ENCODE peak calls at places on chromosomes 11 and 22, in ten cellular contexts. E, B, I, P, G, D, X, N, W and M are unnamed samples.

GRCh38 chr11:2885676-2886081 is at the start of gene CDKN1C:
- DNase-seq in E (peak; percentile 65), B (peak; percentile 75), I (peak; percentile 84), P (peak; percentile 91), G (peak; percentile 62), D (peak; percentile 76), X (peak; percentile 87), N (peak; percentile 92), W (peak; percentile 26), M (peak; percentile 90)

GRCh38 chr11:86738615-86739014 is 61.7 kb upstream of the PRSS23 start:
- DNase-seq in E (no peak), B (no peak), I (no peak), P (no peak), G (no peak), D (no peak), X (no peak), N (no peak), W (no peak), M (no peak)

GRCh38 chr11:41201156-41201555 is 258.3 kb downstream of the LRRC4C start:
- DNase-seq in E (peak; percentile 1), B (no peak), I (peak; percentile 6), P (no peak), G (no peak), D (peak; percentile 59), X (peak; percentile 49), N (peak; percentile 36), W (peak; percentile 28), M (no peak)

GRCh38 chr22:38138961-38139360 is 28.5 kb upstream of the BAIAP2L2 start:
- DNase-seq in E (no peak), B (no peak), I (no peak), P (peak; percentile 4), G (no peak), D (no peak), X (no peak), N (no peak), W (no peak), M (no peak)

GRCh38 chr11:33893711-33894401 is 2.0 kb upstream of the LMO2 start:
- DNase-seq in E (no peak), B (no peak), I (no peak), P (no peak), G (no peak), D (peak; percentile 91), X (no peak), N (no peak), W (no peak), M (no peak)

GRCh38 chr22:30116362-30117117 is 36.3 kb downstream of the HORMAD2 start:
- DNase-seq in E (peak; percentile 6), B (no peak), I (no peak), P (no peak), G (peak; percentile 36), D (no peak), X (no peak), N (no peak), W (peak; percentile 58), M (no peak)

GRCh38 chr11:84089072-84090057 is 803.2 kb upstream of the CCDC90B start:
- DNase-seq in E (no peak), B (peak; percentile 10), I (no peak), P (no peak), G (no peak), D (no peak), X (peak; percentile 92), N (no peak), W (no peak), M (no peak)

GRCh38 chr11:63535734-63536133 is 874 bp upstream of the PLAAT4 start:
- DNase-seq in E (no peak), B (no peak), I (no peak), P (no peak), G (no peak), D (peak; percentile 50), X (no peak), N (no peak), W (no peak), M (no peak)

GRCh38 chr11:77345621-77346020 is 44.1 kb upstream of the GDPD4 start:
- DNase-seq in E (no peak), B (no peak), I (no peak), P (no peak), G (peak; percentile 54), D (no peak), X (no peak), N (no peak), W (no peak), M (no peak)

GRCh38 chr11:66867425-66868040 is 10.7 kb downstream of the LRFN4 start:
- DNase-seq in E (no peak), B (no peak), I (no peak), P (no peak), G (no peak), D (no peak), X (no peak), N (no peak), W (no peak), M (no peak)

GRCh38 chr11:31816467-31817053 is 5.4 kb upstream of the PAX6 start:
- DNase-seq in E (no peak), B (no peak), I (peak; percentile 55), P (peak; percentile 49), G (no peak), D (no peak), X (no peak), N (no peak), W (no peak), M (no peak)

GRCh38 chr11:117443269-117444186 is 115.9 kb downstream of the CEP164 start:
- DNase-seq in E (no peak), B (peak; percentile 36), I (peak; percentile 72), P (peak; percentile 65), G (no peak), D (peak; percentile 35), X (peak; percentile 38), N (peak; percentile 92), W (no peak), M (peak; percentile 36)

GRCh38 chr11:44619931-44620725 is 54.7 kb downstream of the CD82 start:
- DNase-seq in E (no peak), B (no peak), I (no peak), P (no peak), G (no peak), D (no peak), X (no peak), N (no peak), W (no peak), M (peak; percentile 12)

GRCh38 chr22:38832005-38832978 is 11.5 kb downstream of the NPTXR start:
- DNase-seq in E (no peak), B (no peak), I (no peak), P (no peak), G (no peak), D (no peak), X (peak; percentile 88), N (no peak), W (no peak), M (peak; percentile 64)

GRCh38 chr22:30238661-30239420 is 7.7 kb downstream of the LIF start:
- DNase-seq in E (no peak), B (no peak), I (no peak), P (peak; percentile 68), G (peak; percentile 86), D (no peak), X (no peak), N (peak; percentile 72), W (no peak), M (peak; percentile 76)

GRCh38 chr11:117107701-117108590 is 9.7 kb upstream of the SIK3 start:
- DNase-seq in E (no peak), B (no peak), I (no peak), P (no peak), G (no peak), D (no peak), X (no peak), N (no peak), W (no peak), M (no peak)

GRCh38 chr11:43975631-43976030 is 33.2 kb downstream of the C11orf96 start:
- DNase-seq in E (no peak), B (no peak), I (no peak), P (no peak), G (peak; percentile 19), D (no peak), X (no peak), N (no peak), W (no peak), M (no peak)

GRCh38 chr11:1825039-1825740 is 9.6 kb upstream of the SYT8 start:
- DNase-seq in E (no peak), B (no peak), I (peak; percentile 62), P (peak; percentile 77), G (no peak), D (peak; percentile 58), X (no peak), N (peak; percentile 99), W (no peak), M (peak; percentile 68)

GRCh38 chr11:2744166-2744565 is 44.4 kb upstream of the KCNQ1OT1 start:
- DNase-seq in E (no peak), B (no peak), I (no peak), P (peak; percentile 9), G (no peak), D (no peak), X (no peak), N (no peak), W (no peak), M (no peak)

GRCh38 chr22:44412136-44412731 is 85.8 kb downstream of the RTL6 start:
- DNase-seq in E (no peak), B (no peak), I (no peak), P (peak; percentile 10), G (no peak), D (no peak), X (no peak), N (no peak), W (no peak), M (peak; percentile 67)

GRCh38 chr22:33299245-33299956 is 241.2 kb upstream of the SYN3 start:
- DNase-seq in E (no peak), B (no peak), I (no peak), P (no peak), G (no peak), D (peak; percentile 94), X (no peak), N (no peak), W (peak; percentile 76), M (no peak)

GRCh38 chr22:23058481-23059336 is 11.6 kb upstream of the GNAZ start:
- DNase-seq in E (no peak), B (no peak), I (no peak), P (no peak), G (no peak), D (no peak), X (no peak), N (no peak), W (no peak), M (peak; percentile 13)

GRCh38 chr22:41681616-41682015 is 7.1 kb downstream of the SNU13 start:
- DNase-seq in E (no peak), B (no peak), I (no peak), P (no peak), G (no peak), D (no peak), X (no peak), N (no peak), W (no peak), M (no peak)

GRCh38 chr11:111097191-111097590 is 148.3 kb upstream of the POU2AF2 start:
- DNase-seq in E (peak; percentile 18), B (no peak), I (peak; percentile 21), P (peak; percentile 57), G (peak; percentile 29), D (no peak), X (no peak), N (peak; percentile 32), W (no peak), M (peak; percentile 60)

GRCh38 chr11:75399344-75400109 is at the start of gene RPS3:
- DNase-seq in E (peak; percentile 78), B (peak; percentile 81), I (peak; percentile 93), P (peak; percentile 93), G (peak; percentile 87), D (peak; percentile 94), X (peak; percentile 94), N (peak; percentile 91), W (peak; percentile 91), M (peak; percentile 94)

GRCh38 chr11:118342503-118343161 is at the start of gene CD3D:
- DNase-seq in E (no peak), B (no peak), I (no peak), P (no peak), G (no peak), D (no peak), X (no peak), N (no peak), W (no peak), M (no peak)

GRCh38 chr11:67504023-67504949 is 877 bp downstream of the PITPNM1 start:
- DNase-seq in E (no peak), B (no peak), I (peak; percentile 58), P (no peak), G (peak; percentile 19), D (peak; percentile 34), X (peak; percentile 55), N (peak; percentile 77), W (no peak), M (no peak)

GRCh38 chr22:49027122-49027670 is 800.5 kb downstream of the BRD1 start:
- DNase-seq in E (no peak), B (no peak), I (no peak), P (no peak), G (no peak), D (no peak), X (peak; percentile 43), N (no peak), W (no peak), M (no peak)